ENCODE peak calls at places on chromosome 12, in ten cellular contexts. One of them, this sample, is unnamed.

GRCh38 chr12:127272864-127273263 is 994.1 kb upstream of the TMEM132C start:
- DNase-seq in lower leg skin: no peak
- DNase-seq in lung: no peak
- DNase-seq in bronchial epithelial cell: peak; percentile 95
- DNase-seq in B cell: no peak
- DNase-seq in WTC11: no peak
- DNase-seq in progenitor cell of endocrine pancreas: no peak
- DNase-seq in cardiac muscle cell: no peak
- DNase-seq in AG09319: peak; percentile 46
- DNase-seq in osteocyte: peak; percentile 59
- DNase-seq in this sample: no peak

GRCh38 chr12:98820005-98820404 is 174.9 kb downstream of the APAF1 start:
- DNase-seq in lower leg skin: no peak
- DNase-seq in lung: no peak
- DNase-seq in bronchial epithelial cell: no peak
- DNase-seq in B cell: no peak
- DNase-seq in WTC11: no peak
- DNase-seq in progenitor cell of endocrine pancreas: no peak
- DNase-seq in cardiac muscle cell: no peak
- DNase-seq in AG09319: no peak
- DNase-seq in osteocyte: no peak
- DNase-seq in this sample: no peak

GRCh38 chr12:94231718-94232117 is 83.3 kb downstream of the PLXNC1 start:
- DNase-seq in lower leg skin: no peak
- DNase-seq in lung: no peak
- DNase-seq in bronchial epithelial cell: no peak
- DNase-seq in B cell: no peak
- DNase-seq in WTC11: no peak
- DNase-seq in progenitor cell of endocrine pancreas: no peak
- DNase-seq in cardiac muscle cell: no peak
- DNase-seq in AG09319: no peak
- DNase-seq in osteocyte: no peak
- DNase-seq in this sample: no peak

GRCh38 chr12:90253674-90254181 is 545.1 kb upstream of the ATP2B1 start:
- DNase-seq in lower leg skin: peak; percentile 92
- DNase-seq in lung: peak; percentile 43
- DNase-seq in bronchial epithelial cell: peak; percentile 97
- DNase-seq in B cell: peak; percentile 80
- DNase-seq in WTC11: peak; percentile 17
- DNase-seq in progenitor cell of endocrine pancreas: no peak
- DNase-seq in cardiac muscle cell: peak; percentile 2
- DNase-seq in AG09319: no peak
- DNase-seq in osteocyte: no peak
- DNase-seq in this sample: peak; percentile 37

GRCh38 chr12:68158427-68158826 is 1.1 kb downstream of the IFNG start:
- DNase-seq in lower leg skin: no peak
- DNase-seq in lung: no peak
- DNase-seq in bronchial epithelial cell: peak; percentile 52
- DNase-seq in B cell: peak; percentile 27
- DNase-seq in WTC11: no peak
- DNase-seq in progenitor cell of endocrine pancreas: no peak
- DNase-seq in cardiac muscle cell: peak; percentile 28
- DNase-seq in AG09319: no peak
- DNase-seq in osteocyte: no peak
- DNase-seq in this sample: no peak

GRCh38 chr12:94803939-94804338 is 153.6 kb upstream of the TMCC3 start:
- DNase-seq in lower leg skin: no peak
- DNase-seq in lung: no peak
- DNase-seq in bronchial epithelial cell: no peak
- DNase-seq in B cell: no peak
- DNase-seq in WTC11: no peak
- DNase-seq in progenitor cell of endocrine pancreas: no peak
- DNase-seq in cardiac muscle cell: no peak
- DNase-seq in AG09319: no peak
- DNase-seq in osteocyte: no peak
- DNase-seq in this sample: no peak

GRCh38 chr12:9391751-9392240 is 183.6 kb upstream of the PZP start:
- DNase-seq in lower leg skin: no peak
- DNase-seq in lung: no peak
- DNase-seq in bronchial epithelial cell: peak; percentile 58
- DNase-seq in B cell: no peak
- DNase-seq in WTC11: no peak
- DNase-seq in progenitor cell of endocrine pancreas: no peak
- DNase-seq in cardiac muscle cell: no peak
- DNase-seq in AG09319: no peak
- DNase-seq in osteocyte: no peak
- DNase-seq in this sample: no peak

GRCh38 chr12:113700943-113701342 is 229.3 kb upstream of the LHX5 start:
- DNase-seq in lower leg skin: no peak
- DNase-seq in lung: no peak
- DNase-seq in bronchial epithelial cell: peak; percentile 49
- DNase-seq in B cell: no peak
- DNase-seq in WTC11: peak; percentile 43
- DNase-seq in progenitor cell of endocrine pancreas: no peak
- DNase-seq in cardiac muscle cell: no peak
- DNase-seq in AG09319: peak; percentile 15
- DNase-seq in osteocyte: no peak
- DNase-seq in this sample: no peak

GRCh38 chr12:80815351-80815750 is 98.6 kb downstream of the MYF5 start:
- DNase-seq in lower leg skin: no peak
- DNase-seq in lung: no peak
- DNase-seq in bronchial epithelial cell: no peak
- DNase-seq in B cell: no peak
- DNase-seq in WTC11: no peak
- DNase-seq in progenitor cell of endocrine pancreas: no peak
- DNase-seq in cardiac muscle cell: no peak
- DNase-seq in AG09319: peak; percentile 18
- DNase-seq in osteocyte: no peak
- DNase-seq in this sample: no peak

GRCh38 chr12:86230516-86231146 is 25.6 kb downstream of the MGAT4C start:
- DNase-seq in lower leg skin: no peak
- DNase-seq in lung: no peak
- DNase-seq in bronchial epithelial cell: no peak
- DNase-seq in B cell: no peak
- DNase-seq in WTC11: no peak
- DNase-seq in progenitor cell of endocrine pancreas: no peak
- DNase-seq in cardiac muscle cell: no peak
- DNase-seq in AG09319: no peak
- DNase-seq in osteocyte: no peak
- DNase-seq in this sample: no peak

GRCh38 chr12:88750867-88751543 is 170.7 kb upstream of the KITLG start:
- DNase-seq in lower leg skin: no peak
- DNase-seq in lung: no peak
- DNase-seq in bronchial epithelial cell: no peak
- DNase-seq in B cell: no peak
- DNase-seq in WTC11: no peak
- DNase-seq in progenitor cell of endocrine pancreas: no peak
- DNase-seq in cardiac muscle cell: no peak
- DNase-seq in AG09319: no peak
- DNase-seq in osteocyte: no peak
- DNase-seq in this sample: no peak

GRCh38 chr12:58504539-58504938 is 415.8 kb downstream of the LRIG3 start:
- DNase-seq in lower leg skin: no peak
- DNase-seq in lung: no peak
- DNase-seq in bronchial epithelial cell: peak; percentile 90
- DNase-seq in B cell: no peak
- DNase-seq in WTC11: no peak
- DNase-seq in progenitor cell of endocrine pancreas: no peak
- DNase-seq in cardiac muscle cell: no peak
- DNase-seq in AG09319: peak; percentile 52
- DNase-seq in osteocyte: no peak
- DNase-seq in this sample: no peak

GRCh38 chr12:30200864-30201263 is 417.1 kb upstream of the TMTC1 start:
- DNase-seq in lower leg skin: no peak
- DNase-seq in lung: no peak
- DNase-seq in bronchial epithelial cell: no peak
- DNase-seq in B cell: no peak
- DNase-seq in WTC11: peak; percentile 36
- DNase-seq in progenitor cell of endocrine pancreas: peak; percentile 16
- DNase-seq in cardiac muscle cell: peak; percentile 51
- DNase-seq in AG09319: no peak
- DNase-seq in osteocyte: no peak
- DNase-seq in this sample: no peak

GRCh38 chr12:92193063-92193462 is 47.4 kb upstream of the BTG1 start:
- DNase-seq in lower leg skin: no peak
- DNase-seq in lung: no peak
- DNase-seq in bronchial epithelial cell: no peak
- DNase-seq in B cell: no peak
- DNase-seq in WTC11: no peak
- DNase-seq in progenitor cell of endocrine pancreas: no peak
- DNase-seq in cardiac muscle cell: peak; percentile 3
- DNase-seq in AG09319: no peak
- DNase-seq in osteocyte: no peak
- DNase-seq in this sample: no peak

GRCh38 chr12:63668028-63668799 is at the start of gene DPY19L2:
- DNase-seq in lower leg skin: peak; percentile 86
- DNase-seq in lung: peak; percentile 50
- DNase-seq in bronchial epithelial cell: peak; percentile 9
- DNase-seq in B cell: peak; percentile 6
- DNase-seq in WTC11: peak; percentile 73
- DNase-seq in progenitor cell of endocrine pancreas: peak; percentile 74
- DNase-seq in cardiac muscle cell: peak; percentile 80
- DNase-seq in AG09319: peak; percentile 28
- DNase-seq in osteocyte: peak; percentile 92
- DNase-seq in this sample: peak; percentile 34

GRCh38 chr12:10590976-10591375 is 22.4 kb downstream of the MAGOHB start:
- DNase-seq in lower leg skin: no peak
- DNase-seq in lung: no peak
- DNase-seq in bronchial epithelial cell: no peak
- DNase-seq in B cell: no peak
- DNase-seq in WTC11: no peak
- DNase-seq in progenitor cell of endocrine pancreas: no peak
- DNase-seq in cardiac muscle cell: no peak
- DNase-seq in AG09319: no peak
- DNase-seq in osteocyte: no peak
- DNase-seq in this sample: no peak

GRCh38 chr12:14545144-14546124 is 22.2 kb downstream of the PLBD1 start:
- DNase-seq in lower leg skin: no peak
- DNase-seq in lung: no peak
- DNase-seq in bronchial epithelial cell: no peak
- DNase-seq in B cell: no peak
- DNase-seq in WTC11: no peak
- DNase-seq in progenitor cell of endocrine pancreas: no peak
- DNase-seq in cardiac muscle cell: no peak
- DNase-seq in AG09319: no peak
- DNase-seq in osteocyte: no peak
- DNase-seq in this sample: no peak

GRCh38 chr12:53327435-53328042 is 6.1 kb upstream of the AAAS start:
- DNase-seq in lower leg skin: no peak
- DNase-seq in lung: no peak
- DNase-seq in bronchial epithelial cell: no peak
- DNase-seq in B cell: no peak
- DNase-seq in WTC11: no peak
- DNase-seq in progenitor cell of endocrine pancreas: no peak
- DNase-seq in cardiac muscle cell: no peak
- DNase-seq in AG09319: no peak
- DNase-seq in osteocyte: no peak
- DNase-seq in this sample: no peak
- TF ChIP-seq CTCF in lower leg skin: no peak
- TF ChIP-seq CTCF in lung: peak; percentile 4
- TF ChIP-seq CTCF in bronchial epithelial cell: peak; percentile 13
- TF ChIP-seq CTCF in B cell: peak; percentile 49
- TF ChIP-seq CTCF in WTC11: no peak
- TF ChIP-seq CTCF in progenitor cell of endocrine pancreas: peak; percentile 8
- TF ChIP-seq CTCF in cardiac muscle cell: peak; percentile 49
- TF ChIP-seq CTCF in AG09319: peak; percentile 35
- TF ChIP-seq CTCF in osteocyte: peak; percentile 32
- TF ChIP-seq CTCF in this sample: peak; percentile 13

GRCh38 chr12:13206560-13206897 is 10.0 kb downstream of the EMP1 start:
- DNase-seq in lower leg skin: no peak
- DNase-seq in lung: no peak
- DNase-seq in bronchial epithelial cell: no peak
- DNase-seq in B cell: no peak
- DNase-seq in WTC11: no peak
- DNase-seq in progenitor cell of endocrine pancreas: no peak
- DNase-seq in cardiac muscle cell: no peak
- DNase-seq in AG09319: no peak
- DNase-seq in osteocyte: no peak
- DNase-seq in this sample: no peak

GRCh38 chr12:13200841-13201240 is 4.3 kb downstream of the EMP1 start:
- DNase-seq in lower leg skin: no peak
- DNase-seq in lung: no peak
- DNase-seq in bronchial epithelial cell: no peak
- DNase-seq in B cell: no peak
- DNase-seq in WTC11: no peak
- DNase-seq in progenitor cell of endocrine pancreas: no peak
- DNase-seq in cardiac muscle cell: no peak
- DNase-seq in AG09319: no peak
- DNase-seq in osteocyte: no peak
- DNase-seq in this sample: no peak

GRCh38 chr12:13205809-13206559 is 9.5 kb downstream of the EMP1 start:
- DNase-seq in lower leg skin: no peak
- DNase-seq in lung: no peak
- DNase-seq in bronchial epithelial cell: peak; percentile 95
- DNase-seq in B cell: no peak
- DNase-seq in WTC11: no peak
- DNase-seq in progenitor cell of endocrine pancreas: no peak
- DNase-seq in cardiac muscle cell: no peak
- DNase-seq in AG09319: peak; percentile 90
- DNase-seq in osteocyte: no peak
- DNase-seq in this sample: no peak

GRCh38 chr12:13204428-13204827 is 7.9 kb downstream of the EMP1 start:
- DNase-seq in lower leg skin: no peak
- DNase-seq in lung: no peak
- DNase-seq in bronchial epithelial cell: no peak
- DNase-seq in B cell: no peak
- DNase-seq in WTC11: no peak
- DNase-seq in progenitor cell of endocrine pancreas: no peak
- DNase-seq in cardiac muscle cell: no peak
- DNase-seq in AG09319: no peak
- DNase-seq in osteocyte: no peak
- DNase-seq in this sample: no peak

GRCh38 chr12:13203028-13203922 is 6.7 kb downstream of the EMP1 start:
- DNase-seq in lower leg skin: peak; percentile 95
- DNase-seq in lung: no peak
- DNase-seq in bronchial epithelial cell: no peak
- DNase-seq in B cell: no peak
- DNase-seq in WTC11: peak; percentile 80
- DNase-seq in progenitor cell of endocrine pancreas: no peak
- DNase-seq in cardiac muscle cell: peak; percentile 35
- DNase-seq in AG09319: no peak
- DNase-seq in osteocyte: no peak
- DNase-seq in this sample: peak; percentile 29
- TF ChIP-seq CTCF in lower leg skin: no peak
- TF ChIP-seq CTCF in lung: no peak
- TF ChIP-seq CTCF in bronchial epithelial cell: peak; percentile 11
- TF ChIP-seq CTCF in B cell: no peak
- TF ChIP-seq CTCF in WTC11: no peak
- TF ChIP-seq CTCF in progenitor cell of endocrine pancreas: peak; percentile 45
- TF ChIP-seq CTCF in cardiac muscle cell: peak; percentile 40
- TF ChIP-seq CTCF in AG09319: peak; percentile 58
- TF ChIP-seq CTCF in osteocyte: peak; percentile 25
- TF ChIP-seq CTCF in this sample: peak; percentile 20

GRCh38 chr12:118299791-118300460 is 72.8 kb downstream of the TAOK3 start:
- DNase-seq in lower leg skin: no peak
- DNase-seq in lung: no peak
- DNase-seq in bronchial epithelial cell: no peak
- DNase-seq in B cell: no peak
- DNase-seq in WTC11: no peak
- DNase-seq in progenitor cell of endocrine pancreas: no peak
- DNase-seq in cardiac muscle cell: no peak
- DNase-seq in AG09319: no peak
- DNase-seq in osteocyte: no peak
- DNase-seq in this sample: no peak
- TF ChIP-seq CTCF in lower leg skin: no peak
- TF ChIP-seq CTCF in lung: no peak
- TF ChIP-seq CTCF in bronchial epithelial cell: no peak
- TF ChIP-seq CTCF in B cell: no peak
- TF ChIP-seq CTCF in WTC11: no peak
- TF ChIP-seq CTCF in progenitor cell of endocrine pancreas: no peak
- TF ChIP-seq CTCF in cardiac muscle cell: peak; percentile 17
- TF ChIP-seq CTCF in AG09319: no peak
- TF ChIP-seq CTCF in osteocyte: no peak
- TF ChIP-seq CTCF in this sample: no peak

GRCh38 chr12:753401-754237 is 1.2 kb downstream of the WNK1 start:
- DNase-seq in lower leg skin: peak; percentile 92
- DNase-seq in lung: peak; percentile 54
- DNase-seq in bronchial epithelial cell: no peak
- DNase-seq in B cell: peak; percentile 66
- DNase-seq in WTC11: peak; percentile 59
- DNase-seq in progenitor cell of endocrine pancreas: peak; percentile 53
- DNase-seq in cardiac muscle cell: peak; percentile 56
- DNase-seq in AG09319: no peak
- DNase-seq in osteocyte: no peak
- DNase-seq in this sample: peak; percentile 49
- TF ChIP-seq CTCF in lower leg skin: no peak
- TF ChIP-seq CTCF in lung: no peak
- TF ChIP-seq CTCF in bronchial epithelial cell: no peak
- TF ChIP-seq CTCF in B cell: no peak
- TF ChIP-seq CTCF in WTC11: no peak
- TF ChIP-seq CTCF in progenitor cell of endocrine pancreas: peak; percentile 23
- TF ChIP-seq CTCF in cardiac muscle cell: no peak
- TF ChIP-seq CTCF in AG09319: no peak
- TF ChIP-seq CTCF in osteocyte: no peak
- TF ChIP-seq CTCF in this sample: no peak

This sample was measured in GM13976.